ENCODE peak calls at places on chromosomes 3 and 15, in nine cellular contexts. M is mammary epithelial cell, K is fibroblast of lung, I is PC-3, O is mesendoderm, Y is astrocyte, U is neuronal stem cell, B is keratinocyte, F is GM23248. A is an unnamed sample.

GRCh38 chr3:93989241-93989640 is 9.3 kb downstream of the ARL13B start:
- DNase-seq in Y (peak; percentile 14), F (no peak), O (peak; percentile 31), I (no peak), U (no peak), M (no peak), B (no peak), K (no peak), A (no peak)

GRCh38 chr3:122903171-122903570 is 108.3 kb downstream of the SLC49A4 start:
- DNase-seq in I (no peak), M (no peak), U (no peak), B (no peak), F (no peak), K (no peak), O (peak; percentile 39), Y (no peak), A (no peak)

GRCh38 chr15:61503383-61503969 is 274.4 kb upstream of the RORA start:
- DNase-seq in B (no peak), Y (no peak), M (no peak), K (no peak), U (no peak), I (no peak), O (no peak), F (no peak), A (no peak)

GRCh38 chr15:39251413-39252197 is 329.3 kb upstream of the THBS1 start:
- DNase-seq in O (no peak), F (no peak), Y (peak; percentile 72), B (no peak), I (no peak), U (no peak), M (peak; percentile 49), K (no peak), A (peak; percentile 27)

GRCh38 chr15:64067564-64068030 is 21.3 kb upstream of the DAPK2 start:
- DNase-seq in F (peak; percentile 72), Y (no peak), B (no peak), M (peak; percentile 39), O (peak; percentile 75), K (peak; percentile 59), U (peak; percentile 74), I (peak; percentile 73), A (peak; percentile 86)

GRCh38 chr15:61051570-61052031 is 177.5 kb downstream of the RORA start:
- DNase-seq in M (peak; percentile 12), U (peak; percentile 5), O (peak; percentile 71), B (no peak), F (peak; percentile 85), I (peak; percentile 20), Y (peak; percentile 54), K (peak; percentile 68), A (peak; percentile 84)

GRCh38 chr3:66402596-66403267 is 98.1 kb downstream of the LRIG1 start:
- DNase-seq in K (no peak), I (no peak), B (no peak), M (no peak), U (no peak), Y (peak; percentile 71), O (no peak), F (peak; percentile 50), A (no peak)

GRCh38 chr3:184211718-184212117 is 17.7 kb upstream of the VWA5B2 start:
- DNase-seq in K (no peak), Y (no peak), B (no peak), F (no peak), M (no peak), I (no peak), O (no peak), U (no peak), A (no peak)

GRCh38 chr3:25153130-25153529 is 274.9 kb upstream of the RARB start:
- DNase-seq in U (no peak), M (no peak), F (no peak), B (no peak), Y (no peak), K (no peak), O (no peak), I (no peak), A (no peak)

GRCh38 chr3:31133541-31133940 is 239.1 kb upstream of the GADL1 start:
- DNase-seq in B (no peak), F (no peak), U (no peak), K (no peak), I (no peak), Y (no peak), O (no peak), M (no peak), A (no peak)

GRCh38 chr3:149638401-149639092 is 19.3 kb downstream of the WWTR1 start:
- DNase-seq in I (no peak), Y (peak; percentile 51), K (peak; percentile 60), B (no peak), O (no peak), U (no peak), F (peak; percentile 82), M (peak; percentile 48), A (peak; percentile 77)

GRCh38 chr3:10495003-10495402 is 10.4 kb downstream of the ATP2B2 start:
- DNase-seq in Y (peak; percentile 26), O (no peak), U (no peak), F (peak; percentile 36), B (no peak), I (peak; percentile 63), K (peak; percentile 21), M (peak; percentile 12), A (no peak)

GRCh38 chr15:84731774-84732173 is 15.8 kb upstream of the SEC11A start:
- DNase-seq in I (no peak), Y (peak; percentile 96), M (no peak), F (peak; percentile 75), K (peak; percentile 86), B (no peak), O (no peak), U (no peak), A (peak; percentile 79)

GRCh38 chr3:17175187-17175839 is 290.6 kb downstream of the PLCL2 start:
- DNase-seq in U (no peak), F (peak; percentile 79), K (peak; percentile 92), B (no peak), Y (peak; percentile 87), O (no peak), M (peak; percentile 5), I (peak; percentile 68), A (peak; percentile 78)

GRCh38 chr3:174193559-174193958 is 665.6 kb upstream of the NAALADL2 start:
- DNase-seq in O (no peak), F (peak; percentile 5), Y (no peak), K (peak; percentile 13), B (no peak), U (no peak), M (no peak), I (no peak), A (peak; percentile 27)

GRCh38 chr3:141477224-141477623 is 9.6 kb upstream of the RASA2 start:
- DNase-seq in Y (peak; percentile 90), I (peak; percentile 87), O (peak; percentile 41), M (peak; percentile 98), K (peak; percentile 34), U (no peak), F (peak; percentile 94), B (no peak), A (peak; percentile 36)

GRCh38 chr15:54803139-54803808 is 393.5 kb downstream of the RSL24D1 start:
- DNase-seq in U (no peak), O (peak; percentile 36), M (peak; percentile 0), K (peak; percentile 58), Y (no peak), F (no peak), B (no peak), I (peak; percentile 52), A (no peak)

GRCh38 chr15:90641581-90642463 is 75.3 kb upstream of the BLM start:
- DNase-seq in U (no peak), Y (no peak), B (no peak), F (no peak), K (no peak), O (no peak), M (peak; percentile 25), I (no peak), A (no peak)

GRCh38 chr3:45795509-45795881 is 841 bp downstream of the SLC6A20 start:
- DNase-seq in F (peak; percentile 27), I (no peak), O (peak; percentile 17), U (no peak), B (no peak), M (no peak), Y (peak; percentile 2), K (peak; percentile 33), A (no peak)

GRCh38 chr3:130084581-130084980 is 3.0 kb downstream of the ALG1L2 start:
- DNase-seq in U (no peak), I (no peak), M (no peak), F (no peak), K (no peak), Y (no peak), O (no peak), B (no peak), A (no peak)

GRCh38 chr3:43489918-43490317 is 131.9 kb downstream of the ANO10 start:
- DNase-seq in K (no peak), F (no peak), O (no peak), M (no peak), B (no peak), U (no peak), I (no peak), Y (no peak), A (peak; percentile 48)

GRCh38 chr3:130601662-130602061 is 84.7 kb downstream of the COL6A6 start:
- DNase-seq in U (no peak), F (peak; percentile 13), B (no peak), I (peak; percentile 11), M (peak; percentile 23), Y (peak; percentile 61), K (peak; percentile 45), O (no peak), A (peak; percentile 42)

GRCh38 chr15:101469520-101470288 is 19.8 kb downstream of the PCSK6 start:
- DNase-seq in Y (no peak), U (no peak), F (no peak), M (no peak), K (no peak), O (no peak), I (no peak), B (no peak), A (no peak)
- H3K27me3 ChIP-seq in Y (peaks cover 9% of the 10 kb centered on the region), U (no peaks in the 10 kb centered on the region), F (peaks cover 25% of the 10 kb centered on the region), M (no peaks in the 10 kb centered on the region), K (peaks cover 10% of the 10 kb centered on the region), O (no peaks in the 10 kb centered on the region), I (peaks cover 48% of the 10 kb centered on the region), B (no peaks in the 10 kb centered on the region), A (peaks cover 47% of the 10 kb centered on the region)

DNA sequence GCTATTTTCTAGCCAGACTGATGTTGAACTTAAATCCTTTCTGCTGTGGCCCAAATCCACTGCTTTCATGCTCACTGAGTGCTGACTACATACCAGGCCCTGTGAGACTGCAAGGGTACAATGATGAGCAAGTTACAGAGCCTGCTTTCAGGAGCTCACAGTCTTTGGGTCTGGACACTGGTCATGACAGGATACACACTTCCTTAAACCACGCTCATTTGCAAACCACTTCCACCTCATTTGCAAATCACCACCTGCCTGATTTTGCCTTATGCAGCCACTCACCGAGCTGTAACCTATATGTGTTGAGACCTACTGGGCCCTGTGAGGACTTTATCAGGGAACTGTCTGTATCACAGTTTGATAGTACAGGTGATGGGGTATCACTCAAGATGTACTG is 50.2 kb upstream of the LRRC58 start:
- DNase-seq in F (no peak), Y (no peak), I (no peak), B (no peak), O (no peak), M (no peak), K (no peak), U (no peak), A (no peak)
- H3K36me3 ChIP-seq in F (peaks cover 100% of the 10 kb centered on the region), Y (peaks cover 93% of the 10 kb centered on the region), I (peaks cover 86% of the 10 kb centered on the region), B (peaks cover 29% of the 10 kb centered on the region), O (peaks cover 43% of the 10 kb centered on the region), M (peaks cover 31% of the 10 kb centered on the region), K (peaks cover 45% of the 10 kb centered on the region), U (peaks cover 100% of the 10 kb centered on the region), A (peaks cover 99% of the 10 kb centered on the region)

GRCh38 chr3:187064210-187065115 is 74.8 kb downstream of the RPL39L start:
- DNase-seq in U (no peak), K (peak; percentile 29), M (peak; percentile 76), B (no peak), F (peak; percentile 49), Y (no peak), I (peak; percentile 83), O (peak; percentile 55), A (peak; percentile 82)
- H3K9ac ChIP-seq in U (no peak overlapping the region), K (no peak overlapping the region), M (peak overlapping the region; percentile 56), B (no peak overlapping the region), F (no peak overlapping the region), Y (no peak overlapping the region), I (peak overlapping the region; percentile 77), O (peak overlapping the region; percentile 13), A (peak overlapping the region; percentile 3)

GRCh38 chr15:78630886-78631633 is 9.9 kb downstream of the CHRNB4 start:
- DNase-seq in B (no peak), K (no peak), I (no peak), U (no peak), O (peak; percentile 20), Y (no peak), M (no peak), F (no peak), A (no peak)
- H3K27me3 ChIP-seq in B (peaks cover 5% of the 10 kb centered on the region), K (peaks cover 2% of the 10 kb centered on the region), I (peaks cover 15% of the 10 kb centered on the region), U (no peaks in the 10 kb centered on the region), O (no peaks in the 10 kb centered on the region), Y (peaks cover 27% of the 10 kb centered on the region), M (peaks cover 5% of the 10 kb centered on the region), F (peaks cover 27% of the 10 kb centered on the region), A (peaks cover 51% of the 10 kb centered on the region)

A was measured in adipocyte.